ENCODE peak calls at places on chromosomes 11 and 22, in seven cellular contexts. O, Y, P, K, M, B and Q are unnamed samples. For H3K4me1 and H3K36me3, the result is how much of the 10 kb centered on the place peaks cover.

GRCh38 chr11:2921742-2922493 is 7.3 kb downstream of the PHLDA2 start:
- DNase-seq in K (no peak), Y (no peak), M (no peak), P (no peak), B (no peak), O (no peak), Q (no peak)

GRCh38 chr11:76074178-76075112 is 131.9 kb downstream of the WNT11 start:
- DNase-seq in Y (no peak), M (peak), K (no peak), B (no peak), O (no peak), P (no peak), Q (no peak)

GRCh38 chr11:17686185-17686980 is 33.0 kb upstream of the MYOD1 start:
- DNase-seq in Y (peak), B (no peak), O (no peak), P (no peak), M (no peak), K (no peak), Q (no peak)

GRCh38 chr11:66956689-66957290 is 1.4 kb downstream of the PC start:
- DNase-seq in B (no peak), Y (no peak), M (no peak), K (peak), O (peak), P (no peak), Q (no peak)

GRCh38 chr11:35179466-35180135 is 40.6 kb downstream of the CD44 start:
- DNase-seq in B (no peak), K (no peak), O (no peak), P (no peak), Y (no peak), M (peak), Q (no peak)

GRCh38 chr11:2885017-2885675 is 429 bp downstream of the CDKN1C start:
- DNase-seq in Y (peak), K (peak), M (peak), B (no peak), P (no peak), O (peak), Q (no peak)

GRCh38 chr11:1199689-1200610 is 22.9 kb upstream of the MUC5B start:
- DNase-seq in M (peak), Y (peak), K (no peak), O (peak), P (no peak), B (no peak), Q (no peak)

GRCh38 chr11:37505406-37505805 is 907.4 kb upstream of the RAG2 start:
- DNase-seq in M (peak), B (no peak), K (peak), Y (no peak), O (no peak), P (no peak), Q (no peak)

GRCh38 chr22:39493759-39494158 is 8.3 kb upstream of the MIEF1 start:
- DNase-seq in M (peak), O (no peak), Y (no peak), K (no peak), P (no peak), B (no peak), Q (no peak)

GRCh38 chr22:34902335-34902734 is 163.6 kb upstream of the ISX start:
- DNase-seq in O (no peak), K (no peak), M (no peak), B (no peak), Y (no peak), P (no peak), Q (no peak)

DNA sequence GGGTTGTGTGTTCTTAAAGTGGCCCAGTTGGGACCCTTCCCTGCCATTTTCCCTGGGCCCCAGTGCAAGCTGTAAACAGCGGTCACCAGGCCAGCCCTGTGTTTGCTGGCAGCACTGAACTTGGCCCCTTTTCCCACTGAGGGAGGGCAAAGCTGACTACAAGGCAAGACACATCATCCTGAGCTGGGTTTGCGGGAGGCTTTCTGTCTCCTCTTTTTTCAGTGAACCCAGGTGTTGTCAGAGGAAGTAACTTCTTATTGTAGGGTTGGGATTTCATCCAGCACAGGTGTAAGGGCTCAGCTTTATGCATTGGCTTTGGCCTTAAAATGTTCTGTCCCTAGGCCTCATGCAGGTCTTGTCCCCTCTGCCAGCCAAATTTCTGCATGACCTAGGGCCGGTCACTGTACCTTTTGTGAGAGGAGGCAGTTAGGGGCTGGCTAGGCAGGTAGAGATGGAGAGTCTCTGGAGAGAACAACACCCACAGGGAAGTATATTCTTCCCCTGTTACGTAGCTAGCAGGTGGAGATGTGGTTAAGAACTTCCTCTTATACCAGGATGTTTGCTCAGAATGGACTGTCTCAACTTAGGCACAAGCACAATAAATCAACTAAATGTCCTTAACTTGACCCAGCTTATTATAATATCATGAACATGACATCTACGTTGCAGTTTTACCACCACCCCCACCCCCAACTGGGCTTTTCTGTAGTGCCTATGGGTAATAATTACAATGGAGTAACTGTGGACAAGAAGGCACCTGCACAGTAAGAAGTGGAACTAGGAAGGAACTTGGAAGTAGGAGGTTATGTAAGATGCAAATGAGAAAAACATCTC is 60.5 kb upstream of the MPEG1 start:
- DNase-seq in K (no peak), P (no peak), B (no peak), M (peak), Y (no peak), O (no peak), Q (no peak)
- H3K4me1 ChIP-seq in K (under half), P (under half), B (under half), M (under half), Y (under half), O (under half), Q (under half)

GRCh38 chr11:83280256-83280655 is 5.9 kb downstream of the CCDC90B start:
- DNase-seq in O (no peak), K (no peak), P (no peak), B (no peak), Y (no peak), M (no peak), Q (no peak)
- H3K36me3 ChIP-seq in O (under half), K (under half), P (under half), B (under half), Y (under half), M (under half), Q (under half)

GRCh38 chr11:19805346-19805745 is 92.7 kb downstream of the NAV2 start:
- DNase-seq in O (no peak), B (no peak), M (no peak), K (no peak), Y (no peak), P (no peak), Q (no peak)
- H3K4me1 ChIP-seq in O (under half), B (under half), M (under half), K (half or more), Y (under half), P (under half), Q (under half)

GRCh38 chr22:23696326-23696851 is 5.6 kb downstream of the RGL4 start:
- DNase-seq in P (peak), B (peak), O (no peak), M (no peak), Y (no peak), K (no peak), Q (no peak)

GRCh38 chr22:23698673-23699235 is 7.9 kb downstream of the RGL4 start:
- DNase-seq in P (no peak), M (no peak), O (no peak), K (no peak), Y (no peak), B (no peak), Q (no peak)

GRCh38 chr22:23695748-23696325 is 5.0 kb downstream of the RGL4 start:
- DNase-seq in P (no peak), Y (no peak), O (no peak), K (no peak), B (no peak), M (no peak), Q (no peak)

GRCh38 chr22:23697031-23697970 is 6.5 kb downstream of the RGL4 start:
- DNase-seq in O (peak), Y (no peak), K (no peak), B (no peak), M (no peak), P (no peak), Q (no peak)

GRCh38 chr22:23698094-23698493 is 7.3 kb downstream of the RGL4 start:
- DNase-seq in O (no peak), K (no peak), M (no peak), P (no peak), Y (no peak), B (no peak), Q (no peak)
- H3K36me3 ChIP-seq in O (under half), K (under half), M (under half), P (under half), Y (half or more), B (half or more), Q (under half)